ENCODE peak calls at places on chromosomes 6 and 20, in six cellular contexts. One of them, this sample, is unnamed.
A peak's percentile ranks its signal among the peaks of the same experiment; 100 is the strongest.

GRCh38 chr6:6333498-6333897 is 13.0 kb upstream of the F13A1 start:
- DNase-seq in HL-60: no peak
- DNase-seq in prostate gland: no peak
- DNase-seq in fibroblast of mammary gland: no peak
- DNase-seq in brain microvascular endothelial cell: peak; percentile 34
- DNase-seq in stomach: no peak
- DNase-seq in this sample: peak; percentile 17

GRCh38 chr6:39102024-39102820 is 12.8 kb downstream of the SAYSD1 start:
- DNase-seq in HL-60: no peak
- DNase-seq in prostate gland: no peak
- DNase-seq in fibroblast of mammary gland: peak; percentile 71
- DNase-seq in brain microvascular endothelial cell: peak; percentile 40
- DNase-seq in stomach: peak; percentile 55
- DNase-seq in this sample: peak; percentile 52

GRCh38 chr20:36252511-36252910 is 16.2 kb downstream of the AAR2 start:
- DNase-seq in HL-60: no peak
- DNase-seq in prostate gland: no peak
- DNase-seq in fibroblast of mammary gland: no peak
- DNase-seq in brain microvascular endothelial cell: no peak
- DNase-seq in stomach: no peak
- DNase-seq in this sample: no peak

GRCh38 chr6:139006470-139006869 is 18.4 kb upstream of the REPS1 start:
- DNase-seq in HL-60: no peak
- DNase-seq in prostate gland: no peak
- DNase-seq in fibroblast of mammary gland: no peak
- DNase-seq in brain microvascular endothelial cell: no peak
- DNase-seq in stomach: no peak
- DNase-seq in this sample: no peak

GRCh38 chr6:83884523-83884922 is 25.0 kb downstream of the CYB5R4 start:
- DNase-seq in HL-60: no peak
- DNase-seq in prostate gland: no peak
- DNase-seq in fibroblast of mammary gland: peak; percentile 63
- DNase-seq in brain microvascular endothelial cell: no peak
- DNase-seq in stomach: no peak
- DNase-seq in this sample: peak; percentile 58

GRCh38 chr20:25063546-25063945 is 5.6 kb upstream of the ACSS1 start:
- DNase-seq in HL-60: no peak
- DNase-seq in prostate gland: no peak
- DNase-seq in fibroblast of mammary gland: no peak
- DNase-seq in brain microvascular endothelial cell: no peak
- DNase-seq in stomach: peak; percentile 17
- DNase-seq in this sample: no peak

GRCh38 chr20:16608265-16608636 is 35.0 kb upstream of the KIF16B start:
- DNase-seq in HL-60: no peak
- DNase-seq in prostate gland: no peak
- DNase-seq in fibroblast of mammary gland: peak; percentile 6
- DNase-seq in brain microvascular endothelial cell: no peak
- DNase-seq in stomach: no peak
- DNase-seq in this sample: no peak

GRCh38 chr6:74250161-74250560 is 554.2 kb downstream of the CD109 start:
- DNase-seq in HL-60: no peak
- DNase-seq in prostate gland: no peak
- DNase-seq in fibroblast of mammary gland: no peak
- DNase-seq in brain microvascular endothelial cell: no peak
- DNase-seq in stomach: no peak
- DNase-seq in this sample: no peak

GRCh38 chr20:51540585-51540984 is 1.9 kb downstream of the NFATC2 start:
- DNase-seq in HL-60: no peak
- DNase-seq in prostate gland: no peak
- DNase-seq in fibroblast of mammary gland: no peak
- DNase-seq in brain microvascular endothelial cell: no peak
- DNase-seq in stomach: no peak
- DNase-seq in this sample: no peak

GRCh38 chr20:25135031-25135430 is 53.1 kb upstream of the VSX1 start:
- DNase-seq in HL-60: no peak
- DNase-seq in prostate gland: no peak
- DNase-seq in fibroblast of mammary gland: no peak
- DNase-seq in brain microvascular endothelial cell: no peak
- DNase-seq in stomach: no peak
- DNase-seq in this sample: no peak

GRCh38 chr6:70479236-70479635 is 65.9 kb downstream of the FAM135A start:
- DNase-seq in HL-60: no peak
- DNase-seq in prostate gland: no peak
- DNase-seq in fibroblast of mammary gland: peak; percentile 40
- DNase-seq in brain microvascular endothelial cell: peak; percentile 12
- DNase-seq in stomach: no peak
- DNase-seq in this sample: no peak

GRCh38 chr6:147674093-147674492 is 165.6 kb downstream of the SAMD5 start:
- DNase-seq in HL-60: no peak
- DNase-seq in prostate gland: no peak
- DNase-seq in fibroblast of mammary gland: no peak
- DNase-seq in brain microvascular endothelial cell: no peak
- DNase-seq in stomach: no peak
- DNase-seq in this sample: no peak

GRCh38 chr6:142886431-142887170 is 58.4 kb downstream of the HIVEP2 start:
- DNase-seq in HL-60: peak; percentile 38
- DNase-seq in prostate gland: no peak
- DNase-seq in fibroblast of mammary gland: peak; percentile 75
- DNase-seq in brain microvascular endothelial cell: no peak
- DNase-seq in stomach: no peak
- DNase-seq in this sample: peak; percentile 90

GRCh38 chr6:139764498-139764986 is 390.1 kb upstream of the CITED2 start:
- DNase-seq in HL-60: peak; percentile 52
- DNase-seq in prostate gland: no peak
- DNase-seq in fibroblast of mammary gland: peak; percentile 97
- DNase-seq in brain microvascular endothelial cell: peak; percentile 95
- DNase-seq in stomach: no peak
- DNase-seq in this sample: peak; percentile 61

GRCh38 chr20:18363708-18364107 is 75.4 kb downstream of the ZNF133 start:
- DNase-seq in HL-60: no peak
- DNase-seq in prostate gland: no peak
- DNase-seq in fibroblast of mammary gland: no peak
- DNase-seq in brain microvascular endothelial cell: no peak
- DNase-seq in stomach: no peak
- DNase-seq in this sample: no peak

DNA sequence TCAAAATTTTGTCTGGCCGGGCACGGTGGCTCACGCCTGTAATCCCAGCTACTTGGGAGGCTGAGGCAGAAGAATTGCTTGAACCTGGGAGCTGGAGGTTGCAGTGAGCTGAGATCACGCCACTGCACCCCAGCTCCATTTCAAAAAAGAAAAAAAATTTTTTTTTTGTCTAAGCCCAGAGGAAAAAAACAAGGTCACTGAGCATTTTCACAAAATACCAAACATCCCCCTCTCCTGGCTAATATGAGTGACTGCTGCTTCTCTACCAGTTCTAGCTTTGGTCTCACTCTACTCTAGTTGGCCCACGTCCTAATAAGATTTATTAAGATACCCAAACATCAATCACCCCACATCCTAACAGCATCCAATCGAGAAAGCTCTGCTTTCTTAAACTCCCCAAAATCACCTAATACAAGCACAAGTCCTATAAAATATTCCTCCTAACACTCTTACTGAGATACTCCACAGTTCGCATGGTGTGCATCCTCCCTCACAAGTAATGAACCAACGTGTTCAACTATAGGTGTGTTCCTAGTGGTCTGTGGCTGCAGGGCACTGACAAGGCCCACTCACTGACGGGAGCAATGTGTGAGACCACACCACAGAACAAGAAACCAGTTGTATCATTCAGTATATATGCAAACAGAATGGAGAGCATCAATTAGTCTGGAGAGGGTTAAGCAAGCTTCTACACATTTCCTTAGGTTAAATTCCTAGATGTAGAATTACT is 64.2 kb downstream of the FKBP5 start:
- DNase-seq in HL-60: no peak
- DNase-seq in prostate gland: no peak
- DNase-seq in fibroblast of mammary gland: peak; percentile 48
- DNase-seq in brain microvascular endothelial cell: no peak
- DNase-seq in stomach: no peak
- DNase-seq in this sample: peak; percentile 22
- TF ChIP-seq CTCF in HL-60: no peak
- TF ChIP-seq CTCF in prostate gland: peak; percentile 8
- TF ChIP-seq CTCF in fibroblast of mammary gland: peak; percentile 28
- TF ChIP-seq CTCF in brain microvascular endothelial cell: peak; percentile 51
- TF ChIP-seq CTCF in stomach: no peak
- TF ChIP-seq CTCF in this sample: peak; percentile 17

GRCh38 chr20:63252157-63252780 is 2.0 kb downstream of the NKAIN4 start:
- DNase-seq in HL-60: no peak
- DNase-seq in prostate gland: no peak
- DNase-seq in fibroblast of mammary gland: no peak
- DNase-seq in brain microvascular endothelial cell: no peak
- DNase-seq in stomach: no peak
- DNase-seq in this sample: no peak

GRCh38 chr20:63254237-63254535 is at the start of gene NKAIN4:
- DNase-seq in HL-60: no peak
- DNase-seq in prostate gland: no peak
- DNase-seq in fibroblast of mammary gland: no peak
- DNase-seq in brain microvascular endothelial cell: no peak
- DNase-seq in stomach: no peak
- DNase-seq in this sample: no peak

GRCh38 chr20:63254536-63255384 is 497 bp upstream of the NKAIN4 start:
- DNase-seq in HL-60: no peak
- DNase-seq in prostate gland: no peak
- DNase-seq in fibroblast of mammary gland: no peak
- DNase-seq in brain microvascular endothelial cell: no peak
- DNase-seq in stomach: no peak
- DNase-seq in this sample: no peak

GRCh38 chr20:63253438-63254236 is 626 bp downstream of the NKAIN4 start:
- DNase-seq in HL-60: no peak
- DNase-seq in prostate gland: no peak
- DNase-seq in fibroblast of mammary gland: no peak
- DNase-seq in brain microvascular endothelial cell: no peak
- DNase-seq in stomach: no peak
- DNase-seq in this sample: no peak

GRCh38 chr20:63253065-63253437 is 1.2 kb downstream of the NKAIN4 start:
- DNase-seq in HL-60: no peak
- DNase-seq in prostate gland: no peak
- DNase-seq in fibroblast of mammary gland: no peak
- DNase-seq in brain microvascular endothelial cell: no peak
- DNase-seq in stomach: no peak
- DNase-seq in this sample: no peak
- H3K4me3 ChIP-seq in HL-60: no peak overlapping the region
- H3K4me3 ChIP-seq in prostate gland: no peak overlapping the region
- H3K4me3 ChIP-seq in fibroblast of mammary gland: no peak overlapping the region
- H3K4me3 ChIP-seq in brain microvascular endothelial cell: no peak overlapping the region
- H3K4me3 ChIP-seq in stomach: peak overlapping the region; percentile 41
- H3K4me3 ChIP-seq in this sample: no peak overlapping the region

GRCh38 chr6:11011787-11012234 is 32.3 kb downstream of the ELOVL2 start:
- DNase-seq in HL-60: no peak
- DNase-seq in prostate gland: peak; percentile 6
- DNase-seq in fibroblast of mammary gland: peak; percentile 71
- DNase-seq in brain microvascular endothelial cell: no peak
- DNase-seq in stomach: peak; percentile 40
- DNase-seq in this sample: peak; percentile 27

GRCh38 chr6:11012976-11013375 is 31.1 kb downstream of the ELOVL2 start:
- DNase-seq in HL-60: no peak
- DNase-seq in prostate gland: no peak
- DNase-seq in fibroblast of mammary gland: no peak
- DNase-seq in brain microvascular endothelial cell: no peak
- DNase-seq in stomach: no peak
- DNase-seq in this sample: no peak

GRCh38 chr6:11012295-11012754 is 31.8 kb downstream of the ELOVL2 start:
- DNase-seq in HL-60: no peak
- DNase-seq in prostate gland: no peak
- DNase-seq in fibroblast of mammary gland: no peak
- DNase-seq in brain microvascular endothelial cell: no peak
- DNase-seq in stomach: no peak
- DNase-seq in this sample: no peak

GRCh38 chr6:11016452-11016851 is 27.7 kb downstream of the ELOVL2 start:
- DNase-seq in HL-60: no peak
- DNase-seq in prostate gland: no peak
- DNase-seq in fibroblast of mammary gland: no peak
- DNase-seq in brain microvascular endothelial cell: no peak
- DNase-seq in stomach: no peak
- DNase-seq in this sample: no peak

DNA sequence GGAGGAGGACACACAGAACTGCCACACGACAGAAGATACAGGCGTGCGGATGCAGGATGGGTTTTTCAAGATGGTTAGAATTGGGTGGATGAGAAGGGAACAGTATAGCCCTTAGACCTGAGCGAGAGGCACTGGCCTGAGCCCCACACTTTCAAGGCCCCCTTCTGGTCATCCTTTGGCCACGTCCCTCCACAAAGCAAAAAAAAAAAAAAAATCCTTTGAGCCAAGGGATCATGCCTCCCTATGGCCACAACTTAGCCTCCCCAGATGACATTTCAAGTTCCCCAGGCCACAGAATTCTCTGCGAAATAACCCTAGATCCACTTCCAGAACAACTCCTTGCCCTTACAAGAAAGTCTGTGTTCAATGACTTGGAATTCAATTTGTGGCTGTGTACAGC is 30.4 kb downstream of the ELOVL2 start:
- DNase-seq in HL-60: no peak
- DNase-seq in prostate gland: no peak
- DNase-seq in fibroblast of mammary gland: no peak
- DNase-seq in brain microvascular endothelial cell: no peak
- DNase-seq in stomach: no peak
- DNase-seq in this sample: no peak
- TF ChIP-seq CTCF in HL-60: no peak
- TF ChIP-seq CTCF in prostate gland: no peak
- TF ChIP-seq CTCF in fibroblast of mammary gland: no peak
- TF ChIP-seq CTCF in brain microvascular endothelial cell: peak; percentile 4
- TF ChIP-seq CTCF in stomach: no peak
- TF ChIP-seq CTCF in this sample: no peak

DNA sequence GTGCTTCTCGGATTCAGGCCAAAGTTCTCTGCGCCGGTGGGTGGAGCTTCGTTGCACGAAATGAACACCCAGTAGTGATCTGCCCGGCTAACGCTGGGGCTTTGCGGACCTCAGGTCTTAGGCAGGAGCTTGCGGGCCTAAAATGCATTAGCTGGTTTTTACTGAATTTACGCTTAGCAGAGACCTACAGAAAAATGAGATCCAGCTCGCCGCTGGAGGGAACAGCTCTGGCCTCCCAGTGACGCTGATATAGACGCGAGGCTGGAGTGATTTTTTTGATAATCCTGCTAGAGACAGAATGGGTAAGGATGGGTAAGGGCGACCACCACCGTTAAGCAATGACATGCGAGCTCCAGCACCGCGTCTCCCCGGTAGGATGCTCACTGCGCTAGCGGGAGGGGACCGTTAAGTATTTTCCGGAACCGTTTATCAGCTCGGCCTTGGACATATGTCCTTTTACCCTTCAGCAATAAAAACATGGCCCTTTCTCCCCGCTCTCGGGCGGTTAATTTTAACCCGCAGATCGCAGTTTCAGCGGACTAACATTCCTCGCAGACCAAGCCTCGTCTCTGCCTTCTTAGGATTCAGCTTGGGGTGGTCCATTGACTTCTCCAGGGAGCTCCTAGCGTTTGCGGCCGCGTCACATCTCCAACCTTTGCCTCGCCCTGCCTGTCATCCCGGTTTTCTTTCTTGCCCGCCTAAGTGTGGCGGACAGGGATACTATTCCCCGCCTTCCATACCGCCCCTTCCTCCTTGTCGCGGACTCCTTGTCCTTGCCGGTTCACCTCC is 109.3 kb downstream of the GPX5 start:
- DNase-seq in HL-60: no peak
- DNase-seq in prostate gland: no peak
- DNase-seq in fibroblast of mammary gland: peak; percentile 36
- DNase-seq in brain microvascular endothelial cell: no peak
- DNase-seq in stomach: no peak
- DNase-seq in this sample: no peak
- H3K4me3 ChIP-seq in HL-60: peak overlapping the region; percentile 40
- H3K4me3 ChIP-seq in prostate gland: no peak overlapping the region
- H3K4me3 ChIP-seq in fibroblast of mammary gland: peak overlapping the region; percentile 60
- H3K4me3 ChIP-seq in brain microvascular endothelial cell: peak overlapping the region; percentile 61
- H3K4me3 ChIP-seq in stomach: peak overlapping the region; percentile 19
- H3K4me3 ChIP-seq in this sample: peak overlapping the region; percentile 16

This sample was measured in GM12865.